ENCODE peak calls at places on chromosome 17, in eight cellular contexts. T is PC-3, F is MM.1S, R is GM23338, D is SK-N-SH, Y is neural progenitor cell, Q is HCT116, J is hepatocyte. P is an unnamed sample.

GRCh38 chr17:40440166-40440565 is 3.1 kb upstream of the IGFBP4 start:
- DNase-seq in Y (no peak), J (no peak), Q (no peak), T (no peak), R (no peak), F (no peak), D (no peak), P (no peak)

GRCh38 chr17:12739500-12739899 is 49.8 kb upstream of the ARHGAP44 start:
- DNase-seq in Y (no peak), J (no peak), Q (no peak), R (no peak), T (no peak), F (no peak), D (no peak), P (no peak)

GRCh38 chr17:10082795-10083194 is 115.6 kb downstream of the GAS7 start:
- DNase-seq in T (no peak), R (no peak), Y (no peak), D (no peak), J (no peak), F (no peak), Q (no peak), P (no peak)

GRCh38 chr17:80785477-80786178 is 206.0 kb upstream of the CHMP6 start:
- DNase-seq in F (no peak), R (no peak), T (no peak), J (no peak), D (no peak), Q (no peak), Y (no peak), P (no peak)

GRCh38 chr17:60857521-60857920 is 179.9 kb downstream of the BCAS3 start:
- DNase-seq in Q (no peak), J (no peak), R (no peak), D (no peak), F (no peak), Y (no peak), T (no peak), P (no peak)

GRCh38 chr17:44024853-44025252 is 10.1 kb upstream of the TMEM101 start:
- DNase-seq in Y (no peak), J (no peak), Q (no peak), D (peak), F (no peak), R (no peak), T (no peak), P (no peak)

GRCh38 chr17:51014129-51014528 is 106.5 kb downstream of the SPAG9 start:
- DNase-seq in D (no peak), F (no peak), Q (no peak), J (no peak), T (no peak), Y (no peak), R (no peak), P (no peak)

GRCh38 chr17:75681289-75681688 is 14.2 kb downstream of the SAP30BP start:
- DNase-seq in J (peak), Q (no peak), D (no peak), Y (no peak), T (peak), R (no peak), F (no peak), P (no peak)

GRCh38 chr17:70810609-70811008 is 641.3 kb downstream of the KCNJ2 start:
- DNase-seq in R (no peak), J (no peak), Q (no peak), F (no peak), Y (no peak), D (no peak), T (peak), P (no peak)

GRCh38 chr17:784143-784542 is 2.0 kb downstream of the MRM3 start:
- DNase-seq in Y (no peak), Q (no peak), T (peak), J (no peak), D (no peak), R (no peak), F (no peak), P (no peak)

GRCh38 chr17:778096-778495 is 4.0 kb downstream of the GLOD4 start:
- DNase-seq in Y (no peak), R (no peak), Q (no peak), T (no peak), D (no peak), F (no peak), J (no peak), P (no peak)

GRCh38 chr17:787641-788221 is 5.6 kb downstream of the MRM3 start:
- DNase-seq in D (no peak), Y (no peak), T (no peak), J (no peak), R (no peak), F (no peak), Q (no peak), P (no peak)

DNA sequence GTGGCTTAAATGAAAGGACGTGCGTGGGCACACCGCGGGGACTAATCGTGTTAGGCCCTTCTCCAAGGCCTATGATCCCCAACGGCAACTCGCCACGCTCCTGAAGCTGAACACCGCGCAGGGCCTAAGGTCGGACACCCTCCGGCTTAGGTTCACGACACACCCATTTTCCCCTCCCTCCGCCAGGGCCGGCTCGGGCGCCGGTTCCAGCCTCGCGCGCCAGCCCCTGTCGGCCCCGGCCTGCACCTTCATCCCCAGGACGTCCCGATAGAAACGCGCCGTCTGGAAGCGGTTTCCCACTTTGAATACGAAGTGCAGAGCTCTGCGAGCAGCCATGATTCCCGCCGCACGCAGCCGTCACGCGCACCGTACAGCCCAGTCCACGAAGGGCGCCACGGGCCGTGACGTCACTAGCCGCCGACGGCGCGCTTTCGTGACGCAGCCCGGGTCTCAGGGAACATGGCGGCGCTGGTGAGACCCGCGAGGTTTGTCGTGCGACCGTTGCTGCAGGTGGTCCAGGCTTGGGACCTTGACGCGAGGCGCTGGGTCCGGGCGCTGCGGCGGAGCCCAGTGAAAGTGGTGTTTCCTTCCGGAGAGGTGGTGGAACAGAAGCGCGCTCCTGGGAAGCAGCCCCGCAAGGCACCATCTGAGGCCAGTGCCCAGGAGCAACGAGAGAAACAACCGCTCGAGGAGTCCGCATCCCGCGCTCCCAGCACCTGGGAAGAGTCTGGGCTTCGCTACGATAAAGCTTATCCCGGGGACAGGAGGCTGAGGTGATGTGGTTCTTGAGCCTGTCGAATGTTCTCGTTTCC is at the start of the genes GLOD4 and MRM3:
- DNase-seq in R (peak), T (peak), Y (peak), Q (peak), F (peak), J (peak), D (peak), P (peak)
- TF ChIP-seq CTCF in R (peak), T (no peak), Y (peak), Q (no peak), F (peak), J (no peak), D (no peak), P (peak)

DNA sequence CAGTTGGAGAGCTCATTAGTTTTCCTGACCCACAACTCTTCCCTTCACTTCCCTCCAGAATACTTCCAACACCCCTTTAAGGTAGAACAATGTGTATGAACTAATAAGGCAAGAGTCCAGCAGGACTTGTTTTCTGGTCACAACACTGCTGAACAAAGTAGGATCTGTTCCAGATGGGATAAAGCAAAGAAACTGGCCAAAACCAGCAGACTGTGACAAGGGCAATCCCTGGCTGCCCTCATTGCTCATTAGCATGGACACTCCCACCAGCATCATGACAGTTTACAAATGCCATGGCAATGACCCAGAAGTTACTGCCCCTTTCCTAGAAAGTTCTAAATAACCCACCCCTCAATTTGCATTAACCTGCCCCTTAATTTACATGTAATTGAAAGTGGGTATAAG is 82.5 kb downstream of the SSH2 start:
- DNase-seq in R (peak), T (no peak), D (no peak), Q (no peak), F (no peak), Y (no peak), J (no peak), P (no peak)
- TF ChIP-seq EZH2phosphoT487 in R (no peak), T (no peak), D (no peak), Q (no peak), F (no peak), Y (no peak), J (no peak), P (no peak)

GRCh38 chr17:56739376-56739775 is 94.3 kb downstream of the C17orf67 start:
- DNase-seq in Q (no peak), D (no peak), Y (no peak), T (no peak), F (no peak), J (no peak), R (no peak), P (no peak)
- TF ChIP-seq CTCF in Q (no peak), D (no peak), Y (no peak), T (no peak), F (no peak), J (no peak), R (no peak), P (no peak)

GRCh38 chr17:63579633-63580032 is 21.1 kb upstream of the TACO1 start:
- DNase-seq in F (no peak), J (peak), Y (no peak), T (no peak), R (peak), D (no peak), Q (no peak), P (no peak)

GRCh38 chr17:63578027-63578768 is 22.5 kb upstream of the TACO1 start:
- DNase-seq in Q (no peak), Y (no peak), J (no peak), F (no peak), D (no peak), R (no peak), T (no peak), P (no peak)

GRCh38 chr17:63573634-63574033 is 23.4 kb downstream of the DCAF7 start:
- DNase-seq in T (peak), F (no peak), R (peak), J (no peak), D (peak), Y (peak), Q (no peak), P (no peak)

DNA sequence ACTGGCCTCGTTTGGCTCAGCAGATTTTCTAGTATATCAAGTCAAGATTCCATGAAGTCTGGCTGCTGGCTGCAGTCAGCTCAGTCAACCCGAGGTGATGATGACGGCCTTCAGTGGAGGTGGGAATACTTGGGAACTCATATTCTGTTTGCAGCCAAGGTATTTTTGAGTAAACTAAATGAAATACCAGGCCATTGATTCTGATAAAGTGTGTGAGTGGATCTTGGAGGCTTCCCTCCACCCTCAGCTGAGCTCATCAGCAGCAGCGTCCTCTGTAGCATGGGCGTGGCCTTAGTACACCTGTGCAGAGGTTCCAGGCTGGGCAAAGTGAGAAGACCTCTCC is 22.0 kb upstream of the TACO1 start:
- DNase-seq in Q (no peak), T (no peak), Y (no peak), D (no peak), J (peak), R (no peak), F (no peak), P (no peak)
- TF ChIP-seq EZH2phosphoT487 in Q (no peak), T (no peak), Y (no peak), D (no peak), J (no peak), R (no peak), F (no peak), P (no peak)